ENCODE peak calls at places on chromosomes 12 and 14, in five cellular contexts. Z is adipocyte, X is tibial artery, E is HT1080, W is EH. O is an unnamed sample.

GRCh38 chr14:22508150-22508457 is 80.9 kb downstream of the DAD1 start:
- DNase-seq in Z (no peak), X (no peak), E (no peak), W (no peak), O (no peak)

GRCh38 chr14:104680806-104681688 is 8.4 kb upstream of the INF2 start:
- DNase-seq in Z (peak), X (peak), E (peak), W (peak), O (peak)

GRCh38 chr14:99260652-99261551 is 11.1 kb downstream of the BCL11B start:
- DNase-seq in Z (no peak), X (peak), E (no peak), W (no peak), O (no peak)

GRCh38 chr14:96423012-96423411 is 31.1 kb downstream of the AK7 start:
- DNase-seq in Z (no peak), X (no peak), E (no peak), W (no peak), O (no peak)

GRCh38 chr12:25839470-25839869 is 119.0 kb upstream of the RASSF8 start:
- DNase-seq in Z (no peak), X (no peak), E (peak), W (no peak), O (peak)

GRCh38 chr14:33646692-33647260 is 304.1 kb downstream of the EGLN3 start:
- DNase-seq in Z (peak), X (no peak), E (peak), W (peak), O (peak)

GRCh38 chr14:83867871-83868270 is 1662.1 kb upstream of the FLRT2 start:
- DNase-seq in Z (no peak), X (no peak), E (no peak), W (no peak), O (no peak)

GRCh38 chr14:60773558-60773957 is 39.0 kb downstream of the MNAT1 start:
- DNase-seq in Z (no peak), X (no peak), E (no peak), W (no peak), O (no peak)

GRCh38 chr12:19428261-19428660 is 11.0 kb upstream of the AEBP2 start:
- DNase-seq in Z (no peak), X (no peak), E (no peak), W (peak), O (peak)

GRCh38 chr14:94564381-94564780 is 3.1 kb downstream of the SERPINA4 start:
- DNase-seq in Z (no peak), X (no peak), E (no peak), W (no peak), O (no peak)

GRCh38 chr12:23168459-23168858 is 543.5 kb downstream of the ETNK1 start:
- DNase-seq in Z (no peak), X (no peak), E (no peak), W (no peak), O (no peak)

GRCh38 chr14:101120636-101121398 is 217.3 kb upstream of the RTL1 start:
- DNase-seq in Z (no peak), X (peak), E (peak), W (peak), O (peak)

GRCh38 chr12:112836736-112837628 is 45.4 kb downstream of the RPH3A start:
- DNase-seq in Z (no peak), X (no peak), E (no peak), W (no peak), O (no peak)

GRCh38 chr12:89883630-89884364 is 175.2 kb upstream of the ATP2B1 start:
- DNase-seq in Z (no peak), X (no peak), E (peak), W (no peak), O (peak)

GRCh38 chr12:79692249-79692619 is 1.5 kb upstream of the PAWR start:
- DNase-seq in Z (no peak), X (no peak), E (no peak), W (peak), O (no peak)

GRCh38 chr14:96888593-96888992 is 91.4 kb downstream of the VRK1 start:
- DNase-seq in Z (no peak), X (no peak), E (no peak), W (no peak), O (peak)

GRCh38 chr12:121766290-121767039 is 27.0 kb downstream of the RHOF start:
- DNase-seq in Z (no peak), X (no peak), E (no peak), W (peak), O (no peak)

GRCh38 chr12:109469516-109469915 is 7.6 kb downstream of the KCTD10 start:
- DNase-seq in Z (no peak), X (no peak), E (no peak), W (peak), O (no peak)

GRCh38 chr14:85401396-85401795 is 128.5 kb upstream of the FLRT2 start:
- DNase-seq in Z (peak), X (no peak), E (no peak), W (no peak), O (no peak)

GRCh38 chr12:18224745-18225144 is 36.6 kb upstream of the PIK3C2G start:
- DNase-seq in Z (peak), X (no peak), E (peak), W (peak), O (peak)

GRCh38 chr14:78566017-78566858 is 396.1 kb downstream of the NRXN3 start:
- DNase-seq in Z (peak), X (peak), E (peak), W (peak), O (peak)

GRCh38 chr14:102320033-102320660 is 601 bp downstream of the ZNF839 start:
- DNase-seq in Z (peak), X (peak), E (no peak), W (peak), O (peak)

GRCh38 chr12:99486277-99486676 is 161.3 kb upstream of the GARIN6 start:
- DNase-seq in Z (no peak), X (no peak), E (no peak), W (no peak), O (no peak)

GRCh38 chr12:39300799-39301198 is 142.1 kb downstream of the KIF21A start:
- DNase-seq in Z (no peak), X (no peak), E (no peak), W (peak), O (peak)

GRCh38 chr14:36618641-36619040 is 36.2 kb upstream of the NKX2-8 start:
- DNase-seq in Z (peak), X (no peak), E (no peak), W (no peak), O (no peak)

GRCh38 chr12:113664224-113664681 is 192.6 kb upstream of the LHX5 start:
- DNase-seq in Z (no peak), X (no peak), E (no peak), W (no peak), O (no peak)

GRCh38 chr14:84584526-84584925 is 945.4 kb upstream of the FLRT2 start:
- DNase-seq in Z (peak), X (no peak), E (no peak), W (no peak), O (peak)

GRCh38 chr14:31933716-31934115 is 143.4 kb upstream of the ARHGAP5 start:
- DNase-seq in Z (no peak), X (no peak), E (peak), W (peak), O (no peak)

GRCh38 chr14:35419429-35419841 is 14.9 kb upstream of the NFKBIA start:
- DNase-seq in Z (no peak), X (no peak), E (peak), W (peak), O (no peak)

GRCh38 chr14:100314724-100315123 is 8.4 kb upstream of the SLC25A47 start:
- DNase-seq in Z (no peak), X (no peak), E (no peak), W (no peak), O (no peak)

GRCh38 chr12:111100003-111100402 is 179.6 kb upstream of the MYL2 start:
- DNase-seq in Z (no peak), X (no peak), E (no peak), W (no peak), O (no peak)

GRCh38 chr14:73025544-73025943 is 1.4 kb downstream of the ZFYVE1 start:
- DNase-seq in Z (peak), X (no peak), E (no peak), W (peak), O (no peak)

GRCh38 chr12:105825141-105825540 is 313.6 kb downstream of the NUAK1 start:
- DNase-seq in Z (no peak), X (no peak), E (peak), W (no peak), O (peak)

GRCh38 chr14:64857979-64858740 is 21.5 kb downstream of the SPTB start:
- DNase-seq in Z (no peak), X (no peak), E (no peak), W (no peak), O (no peak)

GRCh38 chr14:95464103-95464502 is 52.3 kb downstream of the SYNE3 start:
- DNase-seq in Z (no peak), X (no peak), E (no peak), W (no peak), O (no peak)

GRCh38 chr12:108377260-108377659 is 38.1 kb upstream of the CMKLR1 start:
- DNase-seq in Z (no peak), X (no peak), E (no peak), W (no peak), O (no peak)

GRCh38 chr12:78914859-78915331 is 50.3 kb downstream of the SYT1 start:
- DNase-seq in Z (no peak), X (no peak), E (no peak), W (no peak), O (no peak)

GRCh38 chr12:96878704-96879103 is 28.4 kb upstream of the NEDD1 start:
- DNase-seq in Z (peak), X (no peak), E (peak), W (peak), O (peak)